ENCODE peak calls at places on chromosomes 5 and 9, in five cellular contexts. J, F, A, W and V are unnamed samples.
A peak's percentile ranks its signal among the peaks of the same experiment; 100 is the strongest.

GRCh38 chr5:34028349-34028748 is 14.7 kb downstream of the C1QTNF3 start:
- DNase-seq in F (no peak), A (no peak), W (no peak), J (no peak), V (no peak)

GRCh38 chr9:107395126-107395525 is 94.4 kb downstream of the KLF4 start:
- DNase-seq in A (no peak), J (no peak), W (no peak), F (no peak), V (no peak)

GRCh38 chr5:17248999-17249634 is 31.7 kb downstream of the BASP1 start:
- DNase-seq in J (peak; percentile 94), F (no peak), W (no peak), A (no peak), V (no peak)

GRCh38 chr9:137031904-137032639 is at the start of gene FUT7:
- DNase-seq in A (no peak), F (no peak), J (no peak), W (no peak), V (no peak)

GRCh38 chr5:176486189-176486757 is 38.1 kb downstream of the FAF2 start:
- DNase-seq in F (no peak), W (no peak), J (no peak), A (no peak), V (no peak)

GRCh38 chr5:122311888-122312669 is at the start of gene SNCAIP:
- DNase-seq in A (peak; percentile 72), W (no peak), J (peak; percentile 39), F (no peak), V (no peak)

GRCh38 chr5:61332369-61332745 is 299 bp downstream of the ZSWIM6 start:
- DNase-seq in W (no peak), A (no peak), J (no peak), F (peak; percentile 27), V (no peak)

GRCh38 chr9:89555426-89556375 is 49.1 kb upstream of the GADD45G start:
- DNase-seq in W (no peak), J (peak; percentile 42), F (no peak), A (no peak), V (no peak)

GRCh38 chr5:131277875-131278795 is 14.3 kb downstream of the CDC42SE2 start:
- DNase-seq in F (no peak), J (no peak), W (no peak), A (no peak), V (no peak)

GRCh38 chr5:20601678-20602100 is 613.7 kb upstream of the CDH18 start:
- DNase-seq in J (peak; percentile 84), F (no peak), W (no peak), A (no peak), V (no peak)

GRCh38 chr9:118578467-118578866 is 790.8 kb downstream of the BRINP1 start:
- DNase-seq in A (no peak), W (no peak), F (no peak), J (peak; percentile 36), V (no peak)

GRCh38 chr9:121963542-121963995 is 129.5 kb downstream of the TTLL11 start:
- DNase-seq in J (no peak), A (no peak), F (no peak), W (no peak), V (no peak)